ENCODE peak calls at places on chromosomes 3 and 15, in six cellular contexts. Q, O, A, W, I and R are unnamed samples.
A peak's percentile ranks its signal among the peaks of the same experiment; 100 is the strongest.

GRCh38 chr15:79680721-79681120 is 216.1 kb downstream of the MTHFS start:
- DNase-seq in Q (peak; percentile 68), O (no peak), A (peak; percentile 88), W (no peak), I (no peak), R (no peak)

GRCh38 chr3:15206662-15207576 is 873 bp downstream of the CAPN7 start:
- DNase-seq in Q (peak; percentile 43), O (peak; percentile 56), A (peak; percentile 43), W (no peak), I (peak; percentile 53), R (peak; percentile 24)

GRCh38 chr3:60269829-60270266 is 981.4 kb downstream of the FHIT start:
- DNase-seq in Q (no peak), O (no peak), A (no peak), W (no peak), I (no peak), R (no peak)

GRCh38 chr3:124951511-124952390 is 17.2 kb upstream of the MUC13 start:
- DNase-seq in Q (no peak), O (peak; percentile 73), A (peak; percentile 93), W (no peak), I (no peak), R (no peak)

GRCh38 chr3:98556164-98557130 is 24.7 kb downstream of the GPR15 start:
- DNase-seq in Q (no peak), O (no peak), A (no peak), W (peak; percentile 93), I (no peak), R (no peak)

GRCh38 chr3:60142009-60142408 is 1092.2 kb upstream of the CFAP20DC start:
- DNase-seq in Q (no peak), O (no peak), A (no peak), W (no peak), I (no peak), R (no peak)

GRCh38 chr3:70360985-70361384 is 48.5 kb upstream of the MDFIC2 start:
- DNase-seq in Q (peak; percentile 54), O (no peak), A (peak; percentile 36), W (no peak), I (no peak), R (no peak)

GRCh38 chr15:22979699-22980188 is 424 bp downstream of the CYFIP1 start:
- DNase-seq in Q (no peak), O (peak; percentile 64), A (peak; percentile 25), W (no peak), I (no peak), R (no peak)

GRCh38 chr15:57026016-57026602 is 107.7 kb downstream of the TCF12 start:
- DNase-seq in Q (no peak), O (no peak), A (peak; percentile 57), W (no peak), I (no peak), R (no peak)

GRCh38 chr3:152199069-152199838 is 69.5 kb upstream of the MBNL1 start:
- DNase-seq in Q (no peak), O (no peak), A (no peak), W (no peak), I (no peak), R (no peak)

GRCh38 chr15:93523490-93523889 is 434.5 kb upstream of the RGMA start:
- DNase-seq in Q (no peak), O (no peak), A (no peak), W (no peak), I (no peak), R (no peak)

GRCh38 chr3:33664195-33664594 is 53.9 kb downstream of the CLASP2 start:
- DNase-seq in Q (no peak), O (no peak), A (peak; percentile 92), W (no peak), I (no peak), R (no peak)

GRCh38 chr3:46461971-46462910 is 2.5 kb downstream of the LTF start:
- DNase-seq in Q (no peak), O (no peak), A (peak; percentile 19), W (no peak), I (no peak), R (no peak)

GRCh38 chr3:153166206-153166605 is 4.2 kb downstream of the RAP2B start:
- DNase-seq in Q (no peak), O (no peak), A (peak; percentile 33), W (no peak), I (no peak), R (no peak)

GRCh38 chr3:168648321-168648720 is 552.6 kb upstream of the GOLIM4 start:
- DNase-seq in Q (no peak), O (no peak), A (no peak), W (no peak), I (no peak), R (no peak)

GRCh38 chr15:31367730-31368344 is 41.2 kb downstream of the KLF13 start:
- DNase-seq in Q (no peak), O (no peak), A (no peak), W (no peak), I (no peak), R (no peak)

GRCh38 chr3:132198601-132199000 is 118.6 kb upstream of the ACP3 start:
- DNase-seq in Q (no peak), O (no peak), A (no peak), W (no peak), I (no peak), R (no peak)

GRCh38 chr15:75843618-75844610 is 667 bp downstream of the UBE2Q2 start:
- DNase-seq in Q (peak; percentile 70), O (peak; percentile 75), A (peak; percentile 37), W (no peak), I (peak; percentile 11), R (peak; percentile 20)

GRCh38 chr3:177294221-177294620 is 96.9 kb upstream of the TBL1XR1 start:
- DNase-seq in Q (no peak), O (no peak), A (peak; percentile 69), W (no peak), I (no peak), R (no peak)

GRCh38 chr15:20351448-20351961 is 190.1 kb downstream of the GOLGA6L6 start:
- DNase-seq in Q (peak; percentile 9), O (peak; percentile 51), A (no peak), W (no peak), I (no peak), R (no peak)

GRCh38 chr15:92394327-92395175 is 870 bp downstream of the ST8SIA2 start:
- DNase-seq in Q (no peak), O (no peak), A (no peak), W (no peak), I (no peak), R (no peak)

GRCh38 chr3:42936157-42936981 is 30.4 kb downstream of the ZNF662 start:
- DNase-seq in Q (no peak), O (no peak), A (peak; percentile 16), W (no peak), I (no peak), R (no peak)

GRCh38 chr3:188901126-188901525 is 270.6 kb upstream of the TPRG1 start:
- DNase-seq in Q (no peak), O (no peak), A (peak; percentile 66), W (no peak), I (no peak), R (no peak)

GRCh38 chr15:29926083-29926388 is 103.8 kb upstream of the TJP1 start:
- DNase-seq in Q (no peak), O (no peak), A (no peak), W (no peak), I (no peak), R (no peak)

DNA sequence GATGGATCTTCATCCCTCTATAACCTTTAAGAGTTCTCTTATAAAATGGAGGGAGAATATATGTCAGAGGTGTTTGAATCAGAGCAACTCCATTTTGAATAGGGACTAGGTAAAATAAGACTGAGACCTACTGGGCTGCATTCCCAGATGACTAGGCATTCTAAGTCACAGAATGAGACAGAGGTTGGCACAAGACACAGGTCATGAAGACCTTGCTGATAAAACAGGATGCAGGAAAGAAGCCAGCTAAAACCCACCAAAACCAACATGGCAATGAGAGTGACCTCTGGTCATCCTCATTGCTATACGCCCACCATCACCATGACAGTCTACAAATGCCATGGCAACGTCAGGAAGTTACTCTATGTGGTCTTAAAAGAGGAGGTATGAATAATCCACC is 211.0 kb downstream of the GBE1 start:
- DNase-seq in Q (no peak), O (no peak), A (peak; percentile 20), W (no peak), I (no peak), R (no peak)
- TF ChIP-seq POLR2A in Q (no peak), O (no peak), A (no peak), W (no peak), I (no peak), R (no peak)

GRCh38 chr3:22617372-22617771 is 585.8 kb upstream of the UBE2E2 start:
- DNase-seq in Q (no peak), O (no peak), A (no peak), W (no peak), I (no peak), R (no peak)

GRCh38 chr3:22620498-22620897 is 582.6 kb upstream of the UBE2E2 start:
- DNase-seq in Q (no peak), O (no peak), A (no peak), W (no peak), I (no peak), R (no peak)

GRCh38 chr3:22621205-22621809 is 581.8 kb upstream of the UBE2E2 start:
- DNase-seq in Q (no peak), O (no peak), A (no peak), W (no peak), I (no peak), R (no peak)
- H3K27ac ChIP-seq in Q (no peak overlapping the region), O (no peak overlapping the region), A (no peak overlapping the region), W (no peak overlapping the region), I (no peak overlapping the region), R (no peak overlapping the region)

GRCh38 chr3:39279745-39280517 is at the start of gene CX3CR1:
- DNase-seq in Q (no peak), O (no peak), A (no peak), W (no peak), I (no peak), R (no peak)
- H3K4me3 ChIP-seq in Q (no peak within 1 kb of the TSS), O (no peak within 1 kb of the TSS), A (no peak within 1 kb of the TSS), W (no peak within 1 kb of the TSS), I (no peak within 1 kb of the TSS), R (no peak within 1 kb of the TSS)

DNA sequence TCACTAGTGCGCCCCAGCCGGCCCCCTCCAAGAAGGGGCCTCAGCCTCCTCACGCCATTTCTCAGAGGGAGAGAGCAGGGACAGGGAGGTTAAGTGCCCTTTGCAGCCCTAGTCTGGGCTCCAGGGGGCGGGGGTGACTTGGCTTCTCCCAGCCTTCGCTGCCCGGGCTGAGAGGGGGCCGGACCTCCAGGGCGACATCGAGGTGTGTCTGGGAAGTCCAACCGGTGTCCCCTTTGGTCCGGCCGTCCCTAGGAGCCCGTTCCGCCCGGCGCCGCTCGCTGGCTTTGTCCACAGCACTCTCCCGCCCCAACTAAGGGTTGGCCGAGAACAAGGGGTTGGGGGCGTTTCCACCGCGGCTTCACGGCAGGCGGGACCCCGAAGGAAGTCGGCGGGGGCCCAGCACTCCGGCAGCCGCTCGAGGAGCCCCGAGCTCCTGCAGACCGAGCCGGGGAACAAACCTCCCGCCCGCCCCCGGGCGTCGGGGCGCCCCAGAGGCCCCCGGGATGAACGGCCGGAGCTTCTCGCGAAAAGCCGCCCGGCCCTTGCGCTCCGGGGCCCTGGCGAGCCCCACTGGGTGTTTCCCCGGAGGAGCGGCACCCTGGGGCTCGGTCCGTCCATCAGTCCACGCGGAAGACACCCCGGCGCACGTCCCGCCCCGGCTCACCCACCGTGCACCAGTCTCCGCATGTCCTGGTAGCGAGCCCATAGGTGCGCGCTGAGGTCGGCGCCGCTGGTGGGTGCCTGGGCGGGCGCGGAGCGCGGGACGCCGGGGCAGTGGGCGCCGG is 627 bp downstream of the NT5DC2 start:
- DNase-seq in Q (no peak), O (peak; percentile 61), A (no peak), W (no peak), I (no peak), R (no peak)
- TF ChIP-seq POLR2A in Q (no peak), O (no peak), A (no peak), W (no peak), I (no peak), R (no peak)